ENCODE peak calls at places on chromosome 21, in seven cellular contexts. Y is mammary epithelial cell; U is Daoy; H is T follicular helper cell; K is epithelial cell of prostate; T is activated gamma-delta T cell treated with anti-CD3 and anti-CD28 coated beads, Interleukin-2, amount 50 U/mL, for 16 hours; V is lower leg skin. A is an unnamed sample.

GRCh38 chr21:38083534-38083933 is 167.3 kb upstream of the KCNJ6 start:
- DNase-seq in Y (peak; percentile 12), V (no peak), K (no peak), U (no peak), T (no peak), H (no peak), A (no peak)

GRCh38 chr21:27024316-27024715 is 57.4 kb upstream of the ADAMTS5 start:
- DNase-seq in Y (no peak), V (no peak), U (no peak), K (no peak), T (no peak), H (no peak), A (no peak)

GRCh38 chr21:20971296-20971921 is 26.8 kb upstream of the NCAM2 start:
- DNase-seq in U (peak; percentile 43), H (no peak), Y (no peak), K (peak; percentile 5), T (no peak), V (no peak), A (no peak)

GRCh38 chr21:29633766-29634165 is 306.0 kb downstream of the GRIK1 start:
- DNase-seq in K (no peak), V (no peak), Y (no peak), U (no peak), T (no peak), H (no peak), A (no peak)

GRCh38 chr21:41250519-41250918 is 66.1 kb upstream of the FAM3B start:
- DNase-seq in U (peak; percentile 47), K (no peak), Y (peak; percentile 66), H (no peak), V (no peak), T (no peak), A (no peak)

GRCh38 chr21:37367301-37367757 is 756 bp downstream of the DYRK1A start:
- DNase-seq in Y (no peak), T (peak; percentile 12), K (no peak), H (no peak), V (no peak), U (peak; percentile 37), A (no peak)

GRCh38 chr21:41815652-41816582 is 49.1 kb upstream of the RIPK4 start:
- DNase-seq in H (no peak), Y (no peak), T (no peak), V (peak; percentile 86), K (no peak), U (peak; percentile 47), A (no peak)

GRCh38 chr21:17270234-17270633 is 242.6 kb upstream of the CXADR start:
- DNase-seq in Y (peak; percentile 13), H (no peak), V (no peak), U (no peak), K (no peak), T (no peak), A (no peak)

GRCh38 chr21:31665397-31665796 is 5.9 kb downstream of the SOD1 start:
- DNase-seq in U (no peak), V (no peak), H (no peak), K (no peak), T (no peak), Y (peak; percentile 20), A (no peak)

A was measured in effector memory CD4-positive, alpha-beta T cell.